ENCODE peak calls at places on chromosomes 2 and 18, in ten cellular contexts. P, T, K, X, V, B, A, I, O and J are unnamed samples.

GRCh38 chr2:71101656-71102055 is 28.4 kb downstream of the MCEE start:
- DNase-seq in P (peak; percentile 58), T (no peak), K (no peak), X (no peak), V (no peak), B (no peak), A (no peak), I (no peak), O (peak; percentile 92), J (peak; percentile 78)

GRCh38 chr2:67259581-67260347 is 137.4 kb upstream of the ETAA1 start:
- DNase-seq in P (peak; percentile 93), T (peak; percentile 74), K (no peak), X (no peak), V (no peak), B (no peak), A (no peak), I (no peak), O (peak; percentile 82), J (peak; percentile 61)

GRCh38 chr2:236238756-236239155 is 25.4 kb downstream of the ASB18 start:
- DNase-seq in P (no peak), T (no peak), K (no peak), X (no peak), V (no peak), B (no peak), A (no peak), I (no peak), O (no peak), J (no peak)

GRCh38 chr18:3037423-3037915 is 24.5 kb upstream of the LPIN2 start:
- DNase-seq in P (peak; percentile 63), T (peak; percentile 20), K (peak; percentile 82), X (no peak), V (no peak), B (peak; percentile 30), A (peak; percentile 39), I (no peak), O (peak; percentile 94), J (peak; percentile 76)

GRCh38 chr2:72917875-72918660 is 749 bp downstream of the EMX1 start:
- DNase-seq in P (no peak), T (no peak), K (no peak), X (no peak), V (no peak), B (no peak), A (no peak), I (no peak), O (no peak), J (no peak)

GRCh38 chr2:215982465-215982875 is 30.9 kb downstream of the MREG start:
- DNase-seq in P (peak; percentile 63), T (no peak), K (no peak), X (no peak), V (no peak), B (no peak), A (peak; percentile 33), I (no peak), O (no peak), J (no peak)

GRCh38 chr2:88179228-88179679 is 9.1 kb downstream of the THNSL2 start:
- DNase-seq in P (no peak), T (no peak), K (no peak), X (no peak), V (no peak), B (no peak), A (no peak), I (no peak), O (no peak), J (no peak)

GRCh38 chr2:96537734-96538486 is 1.4 kb downstream of the ARID5A start:
- DNase-seq in P (no peak), T (no peak), K (no peak), X (no peak), V (peak; percentile 68), B (peak; percentile 50), A (no peak), I (no peak), O (no peak), J (peak; percentile 23)

GRCh38 chr2:69271831-69272257 is 115.2 kb downstream of the GFPT1 start:
- DNase-seq in P (no peak), T (no peak), K (peak; percentile 88), X (no peak), V (no peak), B (no peak), A (no peak), I (no peak), O (peak; percentile 49), J (peak; percentile 61)

GRCh38 chr18:58297198-58297597 is 253.2 kb downstream of the NEDD4L start:
- DNase-seq in P (peak; percentile 77), T (no peak), K (no peak), X (no peak), V (no peak), B (no peak), A (no peak), I (no peak), O (peak; percentile 43), J (no peak)

GRCh38 chr2:101805146-101806088 is 107.9 kb downstream of the MAP4K4 start:
- DNase-seq in P (peak; percentile 56), T (no peak), K (no peak), X (no peak), V (no peak), B (no peak), A (no peak), I (no peak), O (peak; percentile 85), J (no peak)